ENCODE peak calls at places on chromosomes 6 and 20, in nine cellular contexts. One of them, this sample, is unnamed.
A peak's percentile ranks its signal among the peaks of the same experiment; 100 is the strongest.

GRCh38 chr6:43436577-43437282 is 9.4 kb downstream of the ABCC10 start:
- DNase-seq in dermis microvascular lymphatic vessel endothelial cell: peak; percentile 65
- DNase-seq in activated T-helper 1 cell treated with anti-CD3 and anti-CD28 coated beads, Interleukin-2, amount 50 U/mL, for 16 hours: no peak
- DNase-seq in H9: no peak
- DNase-seq in astrocyte of the cerebellum: peak; percentile 66
- DNase-seq in Karpas-422: no peak
- DNase-seq in NCI-H1436: no peak
- DNase-seq in effector memory CD8-positive, alpha-beta T cell: no peak
- DNase-seq in effector CD4-positive, alpha-beta T cell: no peak
- DNase-seq in this sample: no peak

GRCh38 chr20:64188682-64189529 is 24.7 kb downstream of the MYT1 start:
- DNase-seq in H9: peak; percentile 76
- DNase-seq in astrocyte of the cerebellum: no peak
- DNase-seq in activated T-helper 1 cell treated with anti-CD3 and anti-CD28 coated beads, Interleukin-2, amount 50 U/mL, for 16 hours: no peak
- DNase-seq in effector CD4-positive, alpha-beta T cell: no peak
- DNase-seq in NCI-H1436: peak; percentile 92
- DNase-seq in Karpas-422: no peak
- DNase-seq in effector memory CD8-positive, alpha-beta T cell: no peak
- DNase-seq in dermis microvascular lymphatic vessel endothelial cell: peak; percentile 73
- DNase-seq in this sample: no peak

GRCh38 chr6:31572041-31572911 is at the start of gene LTA:
- DNase-seq in NCI-H1436: no peak
- DNase-seq in Karpas-422: peak; percentile 92
- DNase-seq in effector memory CD8-positive, alpha-beta T cell: peak; percentile 66
- DNase-seq in activated T-helper 1 cell treated with anti-CD3 and anti-CD28 coated beads, Interleukin-2, amount 50 U/mL, for 16 hours: peak; percentile 57
- DNase-seq in H9: no peak
- DNase-seq in dermis microvascular lymphatic vessel endothelial cell: no peak
- DNase-seq in astrocyte of the cerebellum: no peak
- DNase-seq in effector CD4-positive, alpha-beta T cell: peak; percentile 70
- DNase-seq in this sample: no peak

GRCh38 chr6:10613693-10614092 is 80.7 kb downstream of the C6orf52 start:
- DNase-seq in dermis microvascular lymphatic vessel endothelial cell: no peak
- DNase-seq in effector memory CD8-positive, alpha-beta T cell: no peak
- DNase-seq in H9: no peak
- DNase-seq in Karpas-422: no peak
- DNase-seq in NCI-H1436: no peak
- DNase-seq in effector CD4-positive, alpha-beta T cell: no peak
- DNase-seq in astrocyte of the cerebellum: no peak
- DNase-seq in activated T-helper 1 cell treated with anti-CD3 and anti-CD28 coated beads, Interleukin-2, amount 50 U/mL, for 16 hours: no peak
- DNase-seq in this sample: no peak

GRCh38 chr20:35739294-35740163 is 2.5 kb downstream of the RBM39 start:
- DNase-seq in dermis microvascular lymphatic vessel endothelial cell: peak; percentile 25
- DNase-seq in Karpas-422: peak; percentile 52
- DNase-seq in effector CD4-positive, alpha-beta T cell: no peak
- DNase-seq in activated T-helper 1 cell treated with anti-CD3 and anti-CD28 coated beads, Interleukin-2, amount 50 U/mL, for 16 hours: no peak
- DNase-seq in NCI-H1436: no peak
- DNase-seq in H9: no peak
- DNase-seq in astrocyte of the cerebellum: no peak
- DNase-seq in effector memory CD8-positive, alpha-beta T cell: no peak
- DNase-seq in this sample: no peak

GRCh38 chr6:36694616-36695015 is 3.0 kb upstream of the RAB44 start:
- DNase-seq in dermis microvascular lymphatic vessel endothelial cell: no peak
- DNase-seq in effector memory CD8-positive, alpha-beta T cell: no peak
- DNase-seq in effector CD4-positive, alpha-beta T cell: no peak
- DNase-seq in H9: no peak
- DNase-seq in NCI-H1436: no peak
- DNase-seq in activated T-helper 1 cell treated with anti-CD3 and anti-CD28 coated beads, Interleukin-2, amount 50 U/mL, for 16 hours: no peak
- DNase-seq in astrocyte of the cerebellum: no peak
- DNase-seq in Karpas-422: no peak
- DNase-seq in this sample: no peak

GRCh38 chr6:42255050-42255449 is 37.4 kb upstream of the MRPS10 start:
- DNase-seq in dermis microvascular lymphatic vessel endothelial cell: no peak
- DNase-seq in effector CD4-positive, alpha-beta T cell: no peak
- DNase-seq in NCI-H1436: no peak
- DNase-seq in Karpas-422: no peak
- DNase-seq in H9: no peak
- DNase-seq in activated T-helper 1 cell treated with anti-CD3 and anti-CD28 coated beads, Interleukin-2, amount 50 U/mL, for 16 hours: no peak
- DNase-seq in effector memory CD8-positive, alpha-beta T cell: no peak
- DNase-seq in astrocyte of the cerebellum: no peak
- DNase-seq in this sample: no peak

GRCh38 chr6:1380625-1381396 is 8.6 kb upstream of the FOXF2 start:
- DNase-seq in Karpas-422: no peak
- DNase-seq in effector CD4-positive, alpha-beta T cell: no peak
- DNase-seq in dermis microvascular lymphatic vessel endothelial cell: no peak
- DNase-seq in effector memory CD8-positive, alpha-beta T cell: no peak
- DNase-seq in H9: no peak
- DNase-seq in activated T-helper 1 cell treated with anti-CD3 and anti-CD28 coated beads, Interleukin-2, amount 50 U/mL, for 16 hours: no peak
- DNase-seq in NCI-H1436: no peak
- DNase-seq in astrocyte of the cerebellum: no peak
- DNase-seq in this sample: no peak

GRCh38 chr20:63100926-63101699 is 94.3 kb upstream of the BHLHE23 start:
- DNase-seq in activated T-helper 1 cell treated with anti-CD3 and anti-CD28 coated beads, Interleukin-2, amount 50 U/mL, for 16 hours: peak; percentile 3
- DNase-seq in H9: peak; percentile 31
- DNase-seq in Karpas-422: no peak
- DNase-seq in effector CD4-positive, alpha-beta T cell: no peak
- DNase-seq in astrocyte of the cerebellum: no peak
- DNase-seq in NCI-H1436: no peak
- DNase-seq in effector memory CD8-positive, alpha-beta T cell: no peak
- DNase-seq in dermis microvascular lymphatic vessel endothelial cell: no peak
- DNase-seq in this sample: no peak

GRCh38 chr6:38996676-38997075 is 51.9 kb upstream of the GLP1R start:
- DNase-seq in effector memory CD8-positive, alpha-beta T cell: no peak
- DNase-seq in Karpas-422: no peak
- DNase-seq in dermis microvascular lymphatic vessel endothelial cell: no peak
- DNase-seq in H9: no peak
- DNase-seq in NCI-H1436: no peak
- DNase-seq in astrocyte of the cerebellum: no peak
- DNase-seq in effector CD4-positive, alpha-beta T cell: no peak
- DNase-seq in activated T-helper 1 cell treated with anti-CD3 and anti-CD28 coated beads, Interleukin-2, amount 50 U/mL, for 16 hours: no peak
- DNase-seq in this sample: no peak

GRCh38 chr20:9739991-9740390 is 98.9 kb downstream of the PAK5 start:
- DNase-seq in Karpas-422: no peak
- DNase-seq in astrocyte of the cerebellum: no peak
- DNase-seq in dermis microvascular lymphatic vessel endothelial cell: no peak
- DNase-seq in effector CD4-positive, alpha-beta T cell: no peak
- DNase-seq in effector memory CD8-positive, alpha-beta T cell: no peak
- DNase-seq in activated T-helper 1 cell treated with anti-CD3 and anti-CD28 coated beads, Interleukin-2, amount 50 U/mL, for 16 hours: no peak
- DNase-seq in NCI-H1436: no peak
- DNase-seq in H9: no peak
- DNase-seq in this sample: no peak

GRCh38 chr6:2450546-2450945 is 205.1 kb upstream of the GMDS start:
- DNase-seq in Karpas-422: peak; percentile 49
- DNase-seq in dermis microvascular lymphatic vessel endothelial cell: no peak
- DNase-seq in astrocyte of the cerebellum: no peak
- DNase-seq in effector memory CD8-positive, alpha-beta T cell: no peak
- DNase-seq in H9: no peak
- DNase-seq in effector CD4-positive, alpha-beta T cell: no peak
- DNase-seq in activated T-helper 1 cell treated with anti-CD3 and anti-CD28 coated beads, Interleukin-2, amount 50 U/mL, for 16 hours: no peak
- DNase-seq in NCI-H1436: peak; percentile 74
- DNase-seq in this sample: no peak

GRCh38 chr6:11033825-11034224 is 10.3 kb downstream of the ELOVL2 start:
- DNase-seq in NCI-H1436: no peak
- DNase-seq in H9: no peak
- DNase-seq in effector CD4-positive, alpha-beta T cell: no peak
- DNase-seq in astrocyte of the cerebellum: peak; percentile 49
- DNase-seq in dermis microvascular lymphatic vessel endothelial cell: no peak
- DNase-seq in effector memory CD8-positive, alpha-beta T cell: no peak
- DNase-seq in Karpas-422: no peak
- DNase-seq in activated T-helper 1 cell treated with anti-CD3 and anti-CD28 coated beads, Interleukin-2, amount 50 U/mL, for 16 hours: no peak
- DNase-seq in this sample: no peak

GRCh38 chr6:90819483-90819882 is 232.6 kb upstream of the MAP3K7 start:
- DNase-seq in Karpas-422: no peak
- DNase-seq in dermis microvascular lymphatic vessel endothelial cell: no peak
- DNase-seq in effector CD4-positive, alpha-beta T cell: no peak
- DNase-seq in activated T-helper 1 cell treated with anti-CD3 and anti-CD28 coated beads, Interleukin-2, amount 50 U/mL, for 16 hours: no peak
- DNase-seq in astrocyte of the cerebellum: no peak
- DNase-seq in effector memory CD8-positive, alpha-beta T cell: no peak
- DNase-seq in H9: no peak
- DNase-seq in NCI-H1436: no peak
- DNase-seq in this sample: no peak

GRCh38 chr20:50758469-50758868 is 27.1 kb downstream of the PARD6B start:
- DNase-seq in astrocyte of the cerebellum: no peak
- DNase-seq in effector memory CD8-positive, alpha-beta T cell: no peak
- DNase-seq in effector CD4-positive, alpha-beta T cell: no peak
- DNase-seq in dermis microvascular lymphatic vessel endothelial cell: no peak
- DNase-seq in activated T-helper 1 cell treated with anti-CD3 and anti-CD28 coated beads, Interleukin-2, amount 50 U/mL, for 16 hours: no peak
- DNase-seq in Karpas-422: no peak
- DNase-seq in NCI-H1436: no peak
- DNase-seq in H9: no peak
- DNase-seq in this sample: no peak

GRCh38 chr6:33132121-33132524 is 56.3 kb downstream of the HLA-DPB1 start:
- DNase-seq in effector memory CD8-positive, alpha-beta T cell: no peak
- DNase-seq in effector CD4-positive, alpha-beta T cell: no peak
- DNase-seq in Karpas-422: no peak
- DNase-seq in dermis microvascular lymphatic vessel endothelial cell: no peak
- DNase-seq in astrocyte of the cerebellum: no peak
- DNase-seq in activated T-helper 1 cell treated with anti-CD3 and anti-CD28 coated beads, Interleukin-2, amount 50 U/mL, for 16 hours: no peak
- DNase-seq in H9: no peak
- DNase-seq in NCI-H1436: no peak
- DNase-seq in this sample: no peak

GRCh38 chr6:28729501-28730402 is 194.0 kb downstream of the TRIM27 start:
- DNase-seq in effector CD4-positive, alpha-beta T cell: no peak
- DNase-seq in dermis microvascular lymphatic vessel endothelial cell: no peak
- DNase-seq in activated T-helper 1 cell treated with anti-CD3 and anti-CD28 coated beads, Interleukin-2, amount 50 U/mL, for 16 hours: no peak
- DNase-seq in H9: peak; percentile 50
- DNase-seq in astrocyte of the cerebellum: no peak
- DNase-seq in effector memory CD8-positive, alpha-beta T cell: no peak
- DNase-seq in NCI-H1436: no peak
- DNase-seq in Karpas-422: no peak
- DNase-seq in this sample: no peak

GRCh38 chr6:138588805-138589434 is 89.6 kb upstream of the NHSL1 start:
- DNase-seq in Karpas-422: peak; percentile 85
- DNase-seq in dermis microvascular lymphatic vessel endothelial cell: peak; percentile 73
- DNase-seq in activated T-helper 1 cell treated with anti-CD3 and anti-CD28 coated beads, Interleukin-2, amount 50 U/mL, for 16 hours: no peak
- DNase-seq in astrocyte of the cerebellum: peak; percentile 77
- DNase-seq in effector memory CD8-positive, alpha-beta T cell: peak; percentile 40
- DNase-seq in NCI-H1436: peak; percentile 47
- DNase-seq in effector CD4-positive, alpha-beta T cell: peak; percentile 31
- DNase-seq in H9: peak; percentile 72
- DNase-seq in this sample: no peak

GRCh38 chr20:56440346-56441007 is 27.9 kb upstream of the RTF2 start:
- DNase-seq in activated T-helper 1 cell treated with anti-CD3 and anti-CD28 coated beads, Interleukin-2, amount 50 U/mL, for 16 hours: no peak
- DNase-seq in H9: no peak
- DNase-seq in effector memory CD8-positive, alpha-beta T cell: peak; percentile 45
- DNase-seq in astrocyte of the cerebellum: peak; percentile 19
- DNase-seq in dermis microvascular lymphatic vessel endothelial cell: no peak
- DNase-seq in effector CD4-positive, alpha-beta T cell: peak; percentile 38
- DNase-seq in Karpas-422: no peak
- DNase-seq in NCI-H1436: no peak
- DNase-seq in this sample: no peak

This sample was measured in omental fat pad.